ENCODE peak calls at places on chromosomes 3 and 15, in four cellular contexts. One of them, this sample, is unnamed.

GRCh38 chr15:66108483-66109270 is 144.9 kb downstream of the MEGF11 start:
- DNase-seq in fibroblast of pulmonary artery: peak
- DNase-seq in adrenal gland: no peak
- DNase-seq in AG04450: no peak
- DNase-seq in this sample: no peak

GRCh38 chr3:169430687-169431404 is 232.7 kb downstream of the MECOM start:
- DNase-seq in fibroblast of pulmonary artery: peak
- DNase-seq in adrenal gland: no peak
- DNase-seq in AG04450: no peak
- DNase-seq in this sample: peak

GRCh38 chr3:30458781-30459180 is 147.6 kb upstream of the TGFBR2 start:
- DNase-seq in fibroblast of pulmonary artery: no peak
- DNase-seq in adrenal gland: no peak
- DNase-seq in AG04450: no peak
- DNase-seq in this sample: peak

GRCh38 chr15:96701443-96701842 is 370.9 kb downstream of the NR2F2 start:
- DNase-seq in fibroblast of pulmonary artery: no peak
- DNase-seq in adrenal gland: no peak
- DNase-seq in AG04450: no peak
- DNase-seq in this sample: no peak

GRCh38 chr3:58528629-58529028 is 8.4 kb downstream of the ACOX2 start:
- DNase-seq in fibroblast of pulmonary artery: peak
- DNase-seq in adrenal gland: peak
- DNase-seq in AG04450: no peak
- DNase-seq in this sample: no peak

GRCh38 chr3:119937229-119937628 is 155.3 kb downstream of the NR1I2 start:
- DNase-seq in fibroblast of pulmonary artery: no peak
- DNase-seq in adrenal gland: no peak
- DNase-seq in AG04450: no peak
- DNase-seq in this sample: peak

GRCh38 chr3:177136715-177137114 is 60.6 kb downstream of the TBL1XR1 start:
- DNase-seq in fibroblast of pulmonary artery: no peak
- DNase-seq in adrenal gland: no peak
- DNase-seq in AG04450: no peak
- DNase-seq in this sample: no peak

GRCh38 chr3:56754753-56755365 is 46.9 kb downstream of the ARHGEF3 start:
- DNase-seq in fibroblast of pulmonary artery: no peak
- DNase-seq in adrenal gland: peak
- DNase-seq in AG04450: no peak
- DNase-seq in this sample: peak

GRCh38 chr15:58224068-58224467 is 85.9 kb downstream of the AQP9 start:
- DNase-seq in fibroblast of pulmonary artery: peak
- DNase-seq in adrenal gland: peak
- DNase-seq in AG04450: no peak
- DNase-seq in this sample: no peak

GRCh38 chr3:53230041-53230621 is 25.7 kb downstream of the TKT start:
- DNase-seq in fibroblast of pulmonary artery: no peak
- DNase-seq in adrenal gland: no peak
- DNase-seq in AG04450: no peak
- DNase-seq in this sample: no peak

GRCh38 chr3:8606666-8607065 is 37.9 kb downstream of the SSUH2 start:
- DNase-seq in fibroblast of pulmonary artery: no peak
- DNase-seq in adrenal gland: no peak
- DNase-seq in AG04450: no peak
- DNase-seq in this sample: no peak

GRCh38 chr3:184506579-184506978 is 55.0 kb upstream of the EPHB3 start:
- DNase-seq in fibroblast of pulmonary artery: peak
- DNase-seq in adrenal gland: no peak
- DNase-seq in AG04450: no peak
- DNase-seq in this sample: no peak

GRCh38 chr15:59524331-59524731 is 86.3 kb downstream of the FAM81A start:
- DNase-seq in fibroblast of pulmonary artery: no peak
- DNase-seq in adrenal gland: no peak
- DNase-seq in AG04450: no peak
- DNase-seq in this sample: no peak

GRCh38 chr15:55221090-55222011 is 24.6 kb upstream of the RSL24D1 start:
- DNase-seq in fibroblast of pulmonary artery: peak
- DNase-seq in adrenal gland: peak
- DNase-seq in AG04450: peak
- DNase-seq in this sample: peak

GRCh38 chr3:41199866-41200668 is 762 bp downstream of the CTNNB1 start:
- DNase-seq in fibroblast of pulmonary artery: peak
- DNase-seq in adrenal gland: peak
- DNase-seq in AG04450: no peak
- DNase-seq in this sample: peak

GRCh38 chr3:13053915-13054704 is 19.1 kb downstream of the IQSEC1 start:
- DNase-seq in fibroblast of pulmonary artery: no peak
- DNase-seq in adrenal gland: no peak
- DNase-seq in AG04450: no peak
- DNase-seq in this sample: no peak

GRCh38 chr3:111895079-111895478 is 36.0 kb downstream of the PHLDB2 start:
- DNase-seq in fibroblast of pulmonary artery: peak
- DNase-seq in adrenal gland: no peak
- DNase-seq in AG04450: no peak
- DNase-seq in this sample: peak

GRCh38 chr15:94266000-94266399 is 34.6 kb downstream of the MCTP2 start:
- DNase-seq in fibroblast of pulmonary artery: no peak
- DNase-seq in adrenal gland: no peak
- DNase-seq in AG04450: no peak
- DNase-seq in this sample: no peak

GRCh38 chr3:169365993-169366915 is 297.3 kb downstream of the MECOM start:
- DNase-seq in fibroblast of pulmonary artery: no peak
- DNase-seq in adrenal gland: no peak
- DNase-seq in AG04450: no peak
- DNase-seq in this sample: peak

GRCh38 chr3:132079150-132079549 is 44.3 kb upstream of the CPNE4 start:
- DNase-seq in fibroblast of pulmonary artery: peak
- DNase-seq in adrenal gland: no peak
- DNase-seq in AG04450: no peak
- DNase-seq in this sample: no peak

GRCh38 chr15:35281515-35281914 is 196.4 kb upstream of the NANOGP8 start:
- DNase-seq in fibroblast of pulmonary artery: peak
- DNase-seq in adrenal gland: no peak
- DNase-seq in AG04450: no peak
- DNase-seq in this sample: no peak

GRCh38 chr3:81910244-81910852 is 148.9 kb upstream of the GBE1 start:
- DNase-seq in fibroblast of pulmonary artery: peak
- DNase-seq in adrenal gland: peak
- DNase-seq in AG04450: no peak
- DNase-seq in this sample: peak

GRCh38 chr3:86416334-86416733 is 574.6 kb downstream of the VGLL3 start:
- DNase-seq in fibroblast of pulmonary artery: no peak
- DNase-seq in adrenal gland: no peak
- DNase-seq in AG04450: no peak
- DNase-seq in this sample: no peak

GRCh38 chr15:83365370-83365938 is 81.0 kb upstream of the BNC1 start:
- DNase-seq in fibroblast of pulmonary artery: peak
- DNase-seq in adrenal gland: peak
- DNase-seq in AG04450: no peak
- DNase-seq in this sample: no peak

GRCh38 chr3:184642623-184643308 is 69.1 kb downstream of the MAGEF1 start:
- DNase-seq in fibroblast of pulmonary artery: no peak
- DNase-seq in adrenal gland: no peak
- DNase-seq in AG04450: no peak
- DNase-seq in this sample: no peak

GRCh38 chr3:134237454-134238145 is 13.1 kb downstream of the RYK start:
- DNase-seq in fibroblast of pulmonary artery: no peak
- DNase-seq in adrenal gland: no peak
- DNase-seq in AG04450: no peak
- DNase-seq in this sample: peak

GRCh38 chr3:14386254-14386653 is 16.2 kb upstream of the SLC6A6 start:
- DNase-seq in fibroblast of pulmonary artery: no peak
- DNase-seq in adrenal gland: no peak
- DNase-seq in AG04450: no peak
- DNase-seq in this sample: no peak

GRCh38 chr3:188400494-188401243 is 246.7 kb downstream of the LPP start:
- DNase-seq in fibroblast of pulmonary artery: no peak
- DNase-seq in adrenal gland: peak
- DNase-seq in AG04450: no peak
- DNase-seq in this sample: no peak

GRCh38 chr15:39173426-39173825 is 407.5 kb upstream of the THBS1 start:
- DNase-seq in fibroblast of pulmonary artery: no peak
- DNase-seq in adrenal gland: no peak
- DNase-seq in AG04450: no peak
- DNase-seq in this sample: no peak

GRCh38 chr15:78059110-78059839 is 18.2 kb downstream of the TBC1D2B start:
- DNase-seq in fibroblast of pulmonary artery: peak
- DNase-seq in adrenal gland: no peak
- DNase-seq in AG04450: no peak
- DNase-seq in this sample: no peak

GRCh38 chr15:45642203-45642932 is 7.5 kb downstream of the SQOR start:
- DNase-seq in fibroblast of pulmonary artery: peak
- DNase-seq in adrenal gland: peak
- DNase-seq in AG04450: peak
- DNase-seq in this sample: no peak

GRCh38 chr3:49929333-49930240 is at the start of gene MON1A:
- DNase-seq in fibroblast of pulmonary artery: peak
- DNase-seq in adrenal gland: peak
- DNase-seq in AG04450: peak
- DNase-seq in this sample: peak

GRCh38 chr3:49925485-49925884 is 4.1 kb downstream of the MON1A start:
- DNase-seq in fibroblast of pulmonary artery: no peak
- DNase-seq in adrenal gland: no peak
- DNase-seq in AG04450: no peak
- DNase-seq in this sample: no peak

GRCh38 chr3:49928511-49929017 is 1.0 kb downstream of the MON1A start:
- DNase-seq in fibroblast of pulmonary artery: no peak
- DNase-seq in adrenal gland: no peak
- DNase-seq in AG04450: no peak
- DNase-seq in this sample: peak

GRCh38 chr3:49926117-49926728 is 3.4 kb downstream of the MON1A start:
- DNase-seq in fibroblast of pulmonary artery: no peak
- DNase-seq in adrenal gland: no peak
- DNase-seq in AG04450: no peak
- DNase-seq in this sample: peak

DNA sequence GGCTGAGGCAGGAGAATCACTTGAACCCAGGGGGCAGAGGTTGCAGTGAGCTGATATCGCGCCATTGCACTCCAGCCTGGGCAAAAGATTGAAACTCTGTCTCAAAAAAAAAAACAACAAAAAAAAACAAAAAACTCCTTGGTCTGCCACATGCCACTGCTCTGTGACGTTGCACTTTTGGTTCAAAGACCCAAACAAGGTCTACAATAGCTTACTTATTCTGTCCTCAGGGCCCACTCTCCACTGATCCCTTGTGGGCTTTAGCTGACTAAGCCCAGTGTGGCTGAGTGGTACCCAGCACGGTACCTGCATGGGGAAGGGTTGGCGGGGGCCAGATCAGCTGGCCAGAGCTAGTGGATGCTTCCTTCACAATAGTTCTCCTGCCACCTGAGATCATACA is 1.8 kb downstream of the MON1A start:
- DNase-seq in fibroblast of pulmonary artery: no peak
- DNase-seq in adrenal gland: no peak
- DNase-seq in AG04450: no peak
- DNase-seq in this sample: no peak
- H3K4me3 ChIP-seq in fibroblast of pulmonary artery: no peak
- H3K4me3 ChIP-seq in adrenal gland: no peak
- H3K4me3 ChIP-seq in AG04450: no peak
- H3K4me3 ChIP-seq in this sample: no peak

GRCh38 chr15:68795298-68795848 is 25.3 kb downstream of the ANP32A start:
- DNase-seq in fibroblast of pulmonary artery: peak
- DNase-seq in adrenal gland: peak
- DNase-seq in AG04450: no peak
- DNase-seq in this sample: peak
- H3K4me3 ChIP-seq in fibroblast of pulmonary artery: no peak
- H3K4me3 ChIP-seq in adrenal gland: no peak
- H3K4me3 ChIP-seq in AG04450: no peak
- H3K4me3 ChIP-seq in this sample: no peak

DNA sequence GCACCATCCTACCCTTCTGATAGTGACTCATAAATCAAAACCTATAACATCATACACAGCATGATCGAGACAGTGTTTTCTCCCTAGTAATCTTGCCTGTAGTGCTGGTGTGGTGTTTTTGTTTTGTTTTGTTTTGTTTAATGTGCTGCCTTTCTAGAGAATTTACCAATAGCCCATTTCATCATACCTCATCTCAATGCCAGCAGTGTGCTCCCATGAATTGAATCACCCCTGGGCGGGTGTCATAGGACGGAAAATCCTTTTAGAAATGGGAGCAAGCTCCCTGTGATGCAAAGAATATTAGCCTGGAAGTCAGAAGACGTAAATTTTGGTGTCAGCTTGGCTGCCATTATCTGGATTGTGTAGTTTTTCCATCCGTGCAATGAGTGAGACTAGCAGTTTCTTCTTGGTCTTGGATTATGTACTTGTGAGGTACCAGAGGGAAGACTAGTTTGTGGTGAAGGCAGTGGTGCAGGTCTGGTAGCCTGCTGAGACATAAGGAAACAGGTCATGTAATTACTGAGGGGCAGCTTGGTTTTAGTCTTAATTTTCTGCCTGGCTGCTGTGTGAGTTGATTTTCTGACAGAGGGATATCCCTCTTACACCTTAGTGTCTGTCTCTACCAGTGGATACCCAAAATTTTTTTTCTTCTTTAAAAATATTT is 29.9 kb downstream of the IGSF10 start:
- DNase-seq in fibroblast of pulmonary artery: peak
- DNase-seq in adrenal gland: no peak
- DNase-seq in AG04450: no peak
- DNase-seq in this sample: no peak
- H3K4me3 ChIP-seq in fibroblast of pulmonary artery: no peak
- H3K4me3 ChIP-seq in adrenal gland: no peak
- H3K4me3 ChIP-seq in AG04450: no peak
- H3K4me3 ChIP-seq in this sample: no peak

DNA sequence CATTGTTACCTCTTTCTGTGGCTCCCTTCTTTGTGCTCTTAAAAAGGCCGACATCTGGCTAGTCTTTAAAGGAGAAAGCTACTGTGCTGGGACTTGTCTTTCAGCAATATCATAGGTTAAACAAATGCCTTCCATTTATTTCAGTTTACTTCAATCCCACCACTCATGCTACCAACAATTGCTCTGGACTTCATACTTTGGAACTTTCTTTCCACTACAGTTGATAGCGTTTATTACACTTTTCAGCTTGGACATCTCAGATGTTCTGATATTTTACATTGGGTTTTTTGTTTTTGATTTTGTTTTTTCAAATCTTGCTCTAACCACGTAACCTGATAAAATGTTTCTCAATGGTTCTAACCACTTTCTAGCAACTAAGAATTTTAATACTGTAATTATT is 1.2 kb upstream of the CBLB start:
- DNase-seq in fibroblast of pulmonary artery: no peak
- DNase-seq in adrenal gland: no peak
- DNase-seq in AG04450: no peak
- DNase-seq in this sample: peak
- H3K4me3 ChIP-seq in fibroblast of pulmonary artery: peak
- H3K4me3 ChIP-seq in adrenal gland: no peak
- H3K4me3 ChIP-seq in AG04450: peak
- H3K4me3 ChIP-seq in this sample: no peak

DNA sequence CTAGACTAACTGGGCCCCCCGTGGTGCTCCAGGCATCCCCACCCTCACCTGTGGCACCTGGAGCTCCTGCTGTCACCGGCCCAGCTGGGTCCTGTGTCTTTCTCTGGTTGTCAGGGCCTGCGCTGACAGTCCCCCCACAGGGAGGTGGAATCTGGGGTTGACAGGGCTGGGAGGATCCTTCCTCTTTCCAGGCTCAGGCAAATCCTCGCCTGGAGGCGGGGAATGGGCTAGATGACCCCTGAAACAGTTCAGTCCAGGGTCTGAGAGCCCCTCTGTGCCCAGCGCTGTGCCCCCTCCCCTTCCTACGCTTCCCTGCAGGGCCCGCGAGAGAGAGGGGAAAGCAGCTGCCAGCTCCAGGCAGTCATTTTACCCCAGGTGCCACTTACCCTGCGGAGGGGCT is 50.1 kb upstream of the MCF2L2 start:
- DNase-seq in fibroblast of pulmonary artery: no peak
- DNase-seq in adrenal gland: no peak
- DNase-seq in AG04450: no peak
- DNase-seq in this sample: no peak
- H3K4me3 ChIP-seq in fibroblast of pulmonary artery: no peak
- H3K4me3 ChIP-seq in adrenal gland: no peak
- H3K4me3 ChIP-seq in AG04450: no peak
- H3K4me3 ChIP-seq in this sample: no peak

This sample was measured in small intestine.